ENCODE peak calls at places on chromosomes 4 and X, in four cellular contexts. Z is adrenal gland, V is Peyer's patch, S is GM12865. O is an unnamed sample.

GRCh38 chrX:115177941-115178340 is 11.3 kb upstream of the RBMXL3 start:
- DNase-seq in Z (no peak), V (no peak), S (no peak), O (no peak)

GRCh38 chrX:65874765-65875164 is 165.1 kb downstream of the VSIG4 start:
- DNase-seq in Z (no peak), S (no peak), V (no peak), O (no peak)

GRCh38 chr4:24675723-24676122 is 91.4 kb upstream of the DHX15 start:
- DNase-seq in Z (no peak), V (no peak), S (no peak), O (no peak)

GRCh38 chr4:76570141-76570989 is 135.3 kb downstream of the SHROOM3 start:
- DNase-seq in S (peak), V (no peak), Z (no peak), O (no peak)

GRCh38 chrX:46912673-46913491 is 661 bp downstream of the JADE3 start:
- DNase-seq in S (peak), Z (peak), V (peak), O (no peak)

GRCh38 chrX:135213200-135213844 is 38.5 kb upstream of the ETDA start:
- DNase-seq in V (no peak), Z (no peak), S (peak), O (no peak)

GRCh38 chrX:113586281-113586898 is 745.8 kb upstream of the AMOT start:
- DNase-seq in V (no peak), Z (no peak), S (no peak), O (no peak)

GRCh38 chr4:121785479-121785878 is 15.6 kb upstream of the EXOSC9 start:
- DNase-seq in Z (no peak), V (no peak), S (no peak), O (no peak)

GRCh38 chr4:3713817-3714641 is 52.2 kb upstream of the ADRA2C start:
- DNase-seq in V (no peak), Z (no peak), S (no peak), O (no peak)

GRCh38 chrX:54063361-54063760 is 19.1 kb upstream of the PHF8 start:
- DNase-seq in V (no peak), Z (no peak), S (no peak), O (no peak)

GRCh38 chr4:173301518-173302201 is 32.5 kb downstream of the HMGB2 start:
- DNase-seq in S (peak), Z (no peak), V (no peak), O (no peak)

GRCh38 chr4:153799708-153800074 is 10.8 kb upstream of the SFRP2 start:
- DNase-seq in S (no peak), Z (peak), V (no peak), O (no peak)

GRCh38 chr4:9704551-9705332 is 76.7 kb upstream of the DRD5 start:
- DNase-seq in Z (no peak), V (no peak), S (no peak), O (no peak)

GRCh38 chrX:119734897-119735339 is 23.5 kb upstream of the SOWAHD start:
- DNase-seq in Z (peak), V (no peak), S (no peak), O (no peak)

GRCh38 chr4:23889814-23890269 is at the start of gene PPARGC1A:
- DNase-seq in V (no peak), S (peak), Z (peak), O (no peak)

GRCh38 chr4:40046311-40046980 is 10.2 kb upstream of the N4BP2 start:
- DNase-seq in S (no peak), V (no peak), Z (no peak), O (no peak)

GRCh38 chr4:19309365-19309764 is 942.3 kb upstream of the SLIT2 start:
- DNase-seq in Z (no peak), V (no peak), S (no peak), O (no peak)

GRCh38 chr4:1192091-1192492 is 19.7 kb upstream of the SPON2 start:
- DNase-seq in V (peak), Z (peak), S (no peak), O (no peak)

GRCh38 chr4:139301821-139302611 is at the start of gene NDUFC1:
- DNase-seq in V (peak), S (peak), Z (peak), O (no peak)

GRCh38 chr4:122300776-122301175 is 78.0 kb upstream of the ADAD1 start:
- DNase-seq in Z (no peak), V (no peak), S (no peak), O (no peak)

GRCh38 chrX:70535198-70535597 is 90.6 kb downstream of the DLG3 start:
- DNase-seq in S (no peak), V (no peak), Z (no peak), O (no peak)

GRCh38 chrX:41332408-41332987 is 1.5 kb upstream of the DDX3X start:
- DNase-seq in S (peak), Z (peak), V (peak), O (no peak)

GRCh38 chr4:186823989-186824388 is 100.3 kb upstream of the FAT1 start:
- DNase-seq in Z (no peak), S (no peak), V (no peak), O (no peak)

GRCh38 chr4:78922207-78922606 is 17.0 kb downstream of the PAQR3 start:
- DNase-seq in Z (no peak), S (no peak), V (no peak), O (no peak)

GRCh38 chr4:56048621-56049427 is 100.1 kb downstream of the CEP135 start:
- DNase-seq in Z (peak), V (peak), S (peak), O (no peak)

GRCh38 chrX:96372313-96373046 is 312.2 kb upstream of the DIAPH2 start:
- DNase-seq in S (peak), Z (no peak), V (no peak), O (peak)

GRCh38 chrX:136546369-136546768 is 14.4 kb downstream of the VGLL1 start:
- DNase-seq in V (no peak), Z (no peak), S (no peak), O (no peak)

GRCh38 chrX:132023896-132024386 is 839 bp downstream of the STK26 start:
- DNase-seq in Z (no peak), V (peak), S (peak), O (peak)

GRCh38 chr4:174869334-174869733 is 40.3 kb upstream of the GLRA3 start:
- DNase-seq in Z (no peak), V (no peak), S (no peak), O (no peak)

GRCh38 chr4:174865418-174865985 is 36.5 kb upstream of the GLRA3 start:
- DNase-seq in Z (no peak), S (no peak), V (no peak), O (no peak)

GRCh38 chr4:174867893-174868292 is 38.8 kb upstream of the GLRA3 start:
- DNase-seq in Z (no peak), V (no peak), S (no peak), O (no peak)

GRCh38 chr4:174859904-174860303 is 30.9 kb upstream of the GLRA3 start:
- DNase-seq in Z (no peak), S (no peak), V (no peak), O (no peak)

DNA sequence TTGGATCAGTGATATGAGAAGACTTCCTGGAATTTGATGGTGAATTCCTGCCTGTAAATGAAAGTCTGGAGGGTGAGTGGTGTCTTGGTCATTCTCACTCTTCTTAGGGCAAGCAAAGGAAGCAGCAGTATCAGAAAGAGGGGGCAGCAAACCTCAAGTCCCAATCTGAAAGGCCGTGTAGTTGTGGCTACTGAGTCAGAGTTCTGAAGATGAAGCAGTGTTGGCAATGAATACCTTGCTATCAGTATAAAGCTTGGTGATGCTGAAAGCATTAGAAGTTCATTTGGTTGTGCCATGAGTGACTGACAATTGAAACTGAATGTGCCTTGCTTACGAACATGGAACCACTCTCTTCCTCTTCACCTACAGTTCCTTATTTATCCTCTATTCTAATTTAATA is 35.0 kb upstream of the GLRA3 start:
- DNase-seq in S (no peak), Z (no peak), V (no peak), O (no peak)
- H3K4me3 ChIP-seq in S (no peak), Z (no peak), V (no peak), O (no peak)

DNA sequence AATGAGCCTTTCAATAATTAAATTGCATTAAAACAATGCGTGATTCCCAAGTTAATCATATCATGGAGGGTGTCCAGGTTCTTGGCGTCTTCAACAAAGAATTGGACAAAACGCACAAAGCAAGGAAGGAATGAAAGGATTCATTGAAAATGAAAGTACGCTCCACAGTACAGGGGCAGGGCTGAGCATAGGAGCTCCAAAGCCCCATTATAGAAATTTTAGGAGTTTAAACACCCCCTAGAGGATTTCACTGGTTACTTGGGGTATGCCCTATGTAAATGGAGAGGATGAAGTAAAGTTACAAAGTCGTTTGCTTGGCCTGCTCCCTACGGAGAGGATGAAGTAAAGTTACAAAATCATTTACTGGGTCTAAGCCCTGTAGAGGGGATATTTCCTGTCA is 1910.4 kb downstream of the C4orf33 start:
- DNase-seq in S (no peak), Z (no peak), V (no peak), O (no peak)
- TF ChIP-seq CTCF in S (no peak), Z (no peak), V (no peak), O (no peak)

GRCh38 chr4:109163493-109163892 is 139.0 kb downstream of the COL25A1 start:
- DNase-seq in Z (no peak), S (no peak), V (no peak), O (no peak)
- H3K4me3 ChIP-seq in Z (no peak), S (no peak), V (no peak), O (no peak)

GRCh38 chr4:6529021-6529420 is 46.0 kb upstream of the MAN2B2 start:
- DNase-seq in Z (no peak), V (no peak), S (no peak), O (no peak)
- TF ChIP-seq CTCF in Z (no peak), V (no peak), S (no peak), O (no peak)

GRCh38 chrX:129091097-129091496 is 432.2 kb downstream of the SMARCA1 start:
- DNase-seq in S (no peak), V (no peak), Z (no peak), O (no peak)
- H3K4me3 ChIP-seq in S (no peak), V (no peak), Z (no peak), O (no peak)

GRCh38 chr4:102761478-102761790 is 666 bp upstream of the MANBA start:
- DNase-seq in V (no peak), S (no peak), Z (peak), O (no peak)

GRCh38 chr4:102761902-102762301 is 1.1 kb upstream of the MANBA start:
- DNase-seq in Z (no peak), S (no peak), V (no peak), O (no peak)

GRCh38 chr4:102760645-102761477 is at the start of gene MANBA:
- DNase-seq in V (peak), S (peak), Z (peak), O (peak)

GRCh38 chr4:102758241-102758871 is 2.4 kb downstream of the MANBA start:
- DNase-seq in V (no peak), Z (no peak), S (no peak), O (no peak)

DNA sequence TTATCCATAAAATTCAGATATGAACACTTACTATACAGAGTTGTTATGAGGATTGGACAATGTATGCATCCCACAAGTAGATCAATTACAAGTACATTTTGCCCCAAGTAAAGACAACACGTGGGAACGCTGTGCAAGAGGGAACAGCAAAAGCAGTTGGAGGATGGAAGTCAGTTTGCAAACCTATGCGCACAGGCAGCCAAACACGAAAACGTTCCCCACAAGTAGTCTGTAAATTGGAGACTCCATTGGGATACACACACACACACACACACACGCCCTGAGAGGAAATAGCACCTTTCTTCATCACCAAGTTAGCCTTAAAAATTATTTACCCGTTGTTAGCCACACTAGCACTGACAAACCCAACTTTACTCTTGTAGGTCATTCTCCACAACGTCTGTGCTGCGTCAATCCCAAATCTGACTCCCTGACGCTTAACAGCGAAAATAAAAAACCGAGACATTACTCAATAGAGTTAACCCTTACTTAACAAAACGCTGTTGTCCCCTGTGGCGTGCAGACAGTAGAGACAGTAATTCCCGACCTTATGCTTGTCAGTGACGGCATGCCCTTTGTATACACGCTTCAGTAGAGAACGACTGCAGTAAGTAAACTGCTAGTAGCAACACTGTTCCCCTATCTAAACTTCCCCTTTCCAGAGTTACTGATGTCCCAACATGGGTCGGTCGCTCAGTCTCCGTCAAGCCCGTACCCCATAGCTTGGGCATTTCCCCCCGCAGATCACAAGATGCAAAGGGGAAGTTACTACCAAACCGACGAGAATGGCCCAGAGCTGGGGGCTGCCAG is 728 bp downstream of the MANBA start:
- DNase-seq in Z (peak), S (peak), V (peak), O (peak)
- TF ChIP-seq CTCF in Z (no peak), S (no peak), V (no peak), O (no peak)

O was measured in GM12864.